ENCODE peak calls at places on chromosomes 3 and 15, in six cellular contexts. Z, C, V, J, W and B are unnamed samples.

GRCh38 chr3:118057086-118057485 is 977.6 kb downstream of the IGSF11 start:
- DNase-seq in V (no peak), C (no peak), W (no peak), Z (no peak), J (no peak), B (no peak)

GRCh38 chr3:425094-425493 is 228.5 kb downstream of the CHL1 start:
- DNase-seq in W (no peak), J (no peak), C (no peak), Z (no peak), V (no peak), B (no peak)

GRCh38 chr3:31041161-31041978 is 146.9 kb upstream of the GADL1 start:
- DNase-seq in J (peak), V (peak), C (no peak), Z (no peak), W (no peak), B (no peak)

GRCh38 chr3:9696480-9697220 is 7.0 kb upstream of the CPNE9 start:
- DNase-seq in C (no peak), W (no peak), Z (no peak), J (no peak), V (no peak), B (no peak)

GRCh38 chr15:95174880-95175279 is 943.5 kb downstream of the MCTP2 start:
- DNase-seq in C (no peak), W (no peak), V (no peak), Z (no peak), J (no peak), B (no peak)

GRCh38 chr15:49035825-49036224 is 10.4 kb downstream of the SECISBP2L start:
- DNase-seq in C (no peak), W (no peak), V (no peak), J (no peak), Z (no peak), B (no peak)

GRCh38 chr3:123833398-123833785 is 50.7 kb downstream of the MYLK start:
- DNase-seq in Z (no peak), V (no peak), J (no peak), C (no peak), W (no peak), B (no peak)

GRCh38 chr3:17894434-17895060 is 152.1 kb upstream of the TBC1D5 start:
- DNase-seq in Z (no peak), V (peak), C (peak), J (peak), W (no peak), B (no peak)

GRCh38 chr3:37703633-37704032 is 158.0 kb upstream of the CTDSPL start:
- DNase-seq in C (no peak), J (peak), V (no peak), Z (no peak), W (no peak), B (no peak)

GRCh38 chr15:58985443-58985842 is 2.0 kb upstream of the RNF111 start:
- DNase-seq in C (no peak), Z (no peak), W (no peak), V (peak), J (no peak), B (no peak)

GRCh38 chr3:2446146-2446545 is 347.5 kb downstream of the CNTN4 start:
- DNase-seq in V (no peak), J (no peak), Z (no peak), C (no peak), W (no peak), B (no peak)

GRCh38 chr3:52649461-52650210 is 36.1 kb downstream of the PBRM1 start:
- DNase-seq in Z (no peak), W (no peak), V (no peak), C (no peak), J (no peak), B (no peak)

GRCh38 chr15:79089890-79090486 is 592 bp downstream of the RASGRF1 start:
- DNase-seq in Z (peak), J (peak), W (no peak), C (no peak), V (peak), B (no peak)

GRCh38 chr3:114307222-114307840 is 13.5 kb downstream of the TIGIT start:
- DNase-seq in Z (no peak), V (no peak), J (no peak), C (peak), W (peak), B (no peak)

GRCh38 chr3:137410028-137410427 is 354.1 kb upstream of the SOX14 start:
- DNase-seq in V (no peak), W (no peak), C (no peak), Z (no peak), J (no peak), B (no peak)

GRCh38 chr3:36813320-36813719 is 49.0 kb upstream of the DCLK3 start:
- DNase-seq in Z (no peak), C (no peak), J (peak), V (no peak), W (no peak), B (no peak)

GRCh38 chr3:3802021-3802420 is 2.8 kb downstream of the LRRN1 start:
- DNase-seq in J (no peak), V (no peak), Z (no peak), W (no peak), C (no peak), B (no peak)

GRCh38 chr15:101286471-101287114 is 8.5 kb downstream of the SNRPA1 start:
- DNase-seq in Z (no peak), C (no peak), W (no peak), J (no peak), V (no peak), B (no peak)

GRCh38 chr3:177144922-177145321 is 52.4 kb downstream of the TBL1XR1 start:
- DNase-seq in Z (no peak), C (no peak), J (peak), W (no peak), V (no peak), B (peak)

GRCh38 chr3:12630292-12630691 is 33.6 kb downstream of the RAF1 start:
- DNase-seq in C (no peak), Z (no peak), J (no peak), V (no peak), W (no peak), B (no peak)

DNA sequence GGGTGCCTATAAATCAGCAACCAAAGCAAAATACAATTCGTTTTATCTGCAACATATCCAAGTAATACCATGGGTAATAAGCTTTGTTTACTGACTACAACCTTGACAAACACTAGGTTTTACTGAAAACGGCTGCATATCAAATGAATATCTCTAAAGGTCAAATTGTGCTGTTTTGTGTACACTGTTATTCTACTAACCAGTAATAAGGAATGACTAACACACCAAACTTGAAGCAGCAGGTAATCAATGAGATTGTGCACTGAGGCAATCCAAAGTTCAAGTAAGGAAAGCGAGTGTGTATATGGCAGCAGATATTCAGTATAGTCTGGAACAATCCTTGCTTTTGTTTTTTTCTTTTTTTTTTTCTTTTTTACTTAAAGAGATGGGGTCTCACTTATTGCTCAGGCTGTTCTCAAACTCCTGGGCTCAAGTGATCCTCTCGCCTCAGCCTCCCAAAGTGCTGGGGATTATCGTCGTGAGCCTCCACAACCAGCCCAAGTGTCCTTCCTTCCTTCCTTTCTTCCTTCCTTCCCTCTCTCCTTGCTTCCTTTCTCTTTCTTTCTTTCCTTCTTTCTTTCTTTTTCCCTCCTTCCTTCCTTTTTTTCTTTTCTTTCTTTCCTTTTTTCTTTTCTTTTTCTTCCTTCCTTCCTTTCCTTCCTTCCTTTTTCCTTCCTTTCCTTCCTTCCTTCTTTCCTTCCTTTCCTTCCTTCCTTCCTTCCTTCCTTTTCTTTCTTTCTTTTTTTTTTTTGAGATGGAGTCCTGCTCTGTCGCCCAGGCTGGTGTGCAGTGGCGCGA is 34.9 kb downstream of the AP3S2 start:
- DNase-seq in Z (no peak), V (no peak), C (no peak), W (no peak), J (no peak), B (no peak)
- H3K27ac ChIP-seq in Z (no peak), V (peak), C (no peak), W (peak), J (no peak), B (no peak)

GRCh38 chr3:134864644-134865043 is 69.6 kb downstream of the EPHB1 start:
- DNase-seq in W (no peak), V (no peak), C (no peak), J (no peak), Z (no peak), B (no peak)
- H3K27ac ChIP-seq in W (no peak), V (no peak), C (no peak), J (no peak), Z (no peak), B (no peak)

GRCh38 chr3:173745952-173746682 is 348.6 kb downstream of the NLGN1 start:
- DNase-seq in W (no peak), Z (no peak), C (no peak), J (peak), V (no peak), B (no peak)
- H3K27ac ChIP-seq in W (no peak), Z (no peak), C (no peak), J (no peak), V (no peak), B (no peak)

GRCh38 chr3:49733551-49733950 is 9.8 kb upstream of the GMPPB start:
- DNase-seq in Z (no peak), C (no peak), V (no peak), W (no peak), J (no peak), B (no peak)
- H3K27ac ChIP-seq in Z (no peak), C (no peak), V (no peak), W (no peak), J (no peak), B (no peak)

GRCh38 chr3:101840066-101840465 is 9.2 kb upstream of the NFKBIZ start:
- DNase-seq in J (no peak), C (no peak), Z (no peak), W (no peak), V (no peak), B (no peak)

GRCh38 chr3:101835676-101836075 is 13.6 kb upstream of the NFKBIZ start:
- DNase-seq in J (no peak), V (no peak), Z (no peak), C (no peak), W (no peak), B (no peak)

GRCh38 chr3:101836160-101836559 is 13.2 kb upstream of the NFKBIZ start:
- DNase-seq in Z (no peak), C (no peak), V (no peak), J (no peak), W (no peak), B (no peak)

GRCh38 chr3:101833446-101833974 is 15.8 kb upstream of the NFKBIZ start:
- DNase-seq in C (no peak), W (no peak), Z (no peak), J (no peak), V (no peak), B (no peak)

GRCh38 chr3:101836907-101837598 is 12.3 kb upstream of the NFKBIZ start:
- DNase-seq in W (no peak), C (no peak), V (no peak), Z (no peak), J (peak), B (no peak)
- H3K27ac ChIP-seq in W (no peak), C (no peak), V (no peak), Z (no peak), J (no peak), B (no peak)